ENCODE peak calls at places on chromosomes 6 and 20, in eight cellular contexts. K, T, M, I, V, P, X and S are unnamed samples.

GRCh38 chr6:141326426-141326825 is 806.3 kb upstream of the GJE1 start:
- DNase-seq in K (no peak), T (peak), M (no peak), I (peak), V (peak), P (no peak), X (peak), S (no peak)

GRCh38 chr20:61788343-61788742 is 277.3 kb downstream of the TAF4 start:
- DNase-seq in K (no peak), T (no peak), M (no peak), I (no peak), V (no peak), P (no peak), X (no peak), S (no peak)

GRCh38 chr20:10971096-10971495 is 297.3 kb upstream of the JAG1 start:
- DNase-seq in K (no peak), T (no peak), M (no peak), I (no peak), V (no peak), P (no peak), X (no peak), S (no peak)

GRCh38 chr6:143498428-143498827 is 13.1 kb downstream of the FUCA2 start:
- DNase-seq in K (no peak), T (no peak), M (no peak), I (no peak), V (no peak), P (no peak), X (no peak), S (no peak)

GRCh38 chr6:130019796-130020105 is 1.4 kb downstream of the L3MBTL3 start:
- DNase-seq in K (no peak), T (no peak), M (no peak), I (no peak), V (no peak), P (no peak), X (no peak), S (no peak)

GRCh38 chr6:107275330-107275865 is 160.1 kb upstream of the BEND3 start:
- DNase-seq in K (no peak), T (no peak), M (no peak), I (no peak), V (peak), P (no peak), X (no peak), S (no peak)

GRCh38 chr20:21352703-21353102 is 44.6 kb downstream of the NKX2-4 start:
- DNase-seq in K (no peak), T (no peak), M (no peak), I (peak), V (peak), P (no peak), X (peak), S (no peak)

GRCh38 chr20:45934046-45934586 is 367 bp upstream of the PCIF1 start:
- DNase-seq in K (no peak), T (no peak), M (peak), I (no peak), V (peak), P (peak), X (peak), S (no peak)

GRCh38 chr20:21433329-21433890 is 36.1 kb upstream of the NKX2-4 start:
- DNase-seq in K (no peak), T (peak), M (no peak), I (no peak), V (peak), P (no peak), X (peak), S (no peak)

GRCh38 chr6:4178737-4179333 is 43.5 kb upstream of the ECI2 start:
- DNase-seq in K (no peak), T (no peak), M (no peak), I (no peak), V (no peak), P (no peak), X (no peak), S (no peak)

GRCh38 chr20:33444797-33445560 is 1.4 kb upstream of the SNTA1 start:
- DNase-seq in K (no peak), T (no peak), M (no peak), I (no peak), V (no peak), P (no peak), X (no peak), S (no peak)

GRCh38 chr20:13533946-13534345 is 104.8 kb downstream of the TASP1 start:
- DNase-seq in K (no peak), T (no peak), M (no peak), I (no peak), V (peak), P (no peak), X (no peak), S (no peak)

GRCh38 chr6:111978826-111979225 is 75.1 kb upstream of the CCN6 start:
- DNase-seq in K (no peak), T (no peak), M (no peak), I (no peak), V (peak), P (no peak), X (no peak), S (no peak)

GRCh38 chr20:6635034-6635736 is 132.3 kb upstream of the BMP2 start:
- DNase-seq in K (no peak), T (no peak), M (no peak), I (no peak), V (no peak), P (no peak), X (peak), S (peak)

GRCh38 chr20:36795691-36796090 is 22.1 kb upstream of the DSN1 start:
- DNase-seq in K (no peak), T (no peak), M (no peak), I (no peak), V (no peak), P (no peak), X (no peak), S (no peak)

GRCh38 chr20:49115565-49115964 is 69.5 kb downstream of the CSE1L start:
- DNase-seq in K (no peak), T (no peak), M (no peak), I (peak), V (peak), P (no peak), X (peak), S (no peak)

GRCh38 chr20:47319517-47320252 is 36.8 kb downstream of the ZMYND8 start:
- DNase-seq in K (no peak), T (no peak), M (no peak), I (peak), V (peak), P (peak), X (peak), S (no peak)

GRCh38 chr6:139142267-139142666 is 7.4 kb downstream of the HECA start:
- DNase-seq in K (no peak), T (no peak), M (no peak), I (no peak), V (no peak), P (no peak), X (no peak), S (no peak)

GRCh38 chr20:14454296-14454695 is 116.9 kb upstream of the FLRT3 start:
- DNase-seq in K (no peak), T (no peak), M (no peak), I (no peak), V (no peak), P (no peak), X (no peak), S (no peak)

GRCh38 chr20:60049601-60050000 is 91.4 kb downstream of the CDH26 start:
- DNase-seq in K (no peak), T (no peak), M (no peak), I (no peak), V (no peak), P (no peak), X (no peak), S (no peak)

GRCh38 chr6:128713461-128713860 is 169.5 kb upstream of the LAMA2 start:
- DNase-seq in K (no peak), T (peak), M (no peak), I (no peak), V (peak), P (no peak), X (no peak), S (no peak)

GRCh38 chr6:38625191-38625590 is 14.5 kb downstream of the BTBD9 start:
- DNase-seq in K (no peak), T (no peak), M (no peak), I (no peak), V (no peak), P (no peak), X (no peak), S (no peak)

GRCh38 chr6:42984924-42985475 is 630 bp downstream of the PPP2R5D start:
- DNase-seq in K (no peak), T (no peak), M (no peak), I (no peak), V (peak), P (peak), X (peak), S (no peak)

GRCh38 chr20:48075591-48076174 is 290.4 kb upstream of the SULF2 start:
- DNase-seq in K (no peak), T (no peak), M (no peak), I (no peak), V (no peak), P (no peak), X (no peak), S (no peak)

GRCh38 chr6:157314705-157315321 is 8.5 kb downstream of the TMEM242 start:
- DNase-seq in K (no peak), T (no peak), M (no peak), I (peak), V (peak), P (no peak), X (peak), S (peak)

GRCh38 chr6:113381957-113382356 is 475.2 kb upstream of the MARCKS start:
- DNase-seq in K (no peak), T (no peak), M (no peak), I (peak), V (peak), P (no peak), X (peak), S (peak)

GRCh38 chr20:2693286-2693995 is 861 bp downstream of the EBF4 start:
- DNase-seq in K (peak), T (no peak), M (no peak), I (no peak), V (no peak), P (peak), X (no peak), S (no peak)

GRCh38 chr6:71544028-71544427 is 255.4 kb downstream of the OGFRL1 start:
- DNase-seq in K (no peak), T (peak), M (no peak), I (peak), V (peak), P (no peak), X (peak), S (no peak)

GRCh38 chr6:26065952-26066380 is 21.3 kb upstream of the HFE start:
- DNase-seq in K (no peak), T (peak), M (no peak), I (no peak), V (peak), P (no peak), X (peak), S (peak)

GRCh38 chr6:75204959-75205775 is 686 bp downstream of the COL12A1 start:
- DNase-seq in K (no peak), T (peak), M (no peak), I (no peak), V (peak), P (peak), X (peak), S (no peak)

GRCh38 chr6:135759831-135760230 is 91.7 kb upstream of the PDE7B start:
- DNase-seq in K (no peak), T (no peak), M (no peak), I (no peak), V (no peak), P (no peak), X (no peak), S (no peak)

GRCh38 chr6:112037783-112038216 is 16.1 kb upstream of the CCN6 start:
- DNase-seq in K (no peak), T (peak), M (no peak), I (peak), V (peak), P (no peak), X (peak), S (no peak)

GRCh38 chr20:63830821-63831593 is at the start of gene ZBTB46:
- DNase-seq in K (no peak), T (no peak), M (no peak), I (no peak), V (peak), P (peak), X (peak), S (no peak)

GRCh38 chr20:23287366-23288190 is 63.0 kb upstream of the NXT1 start:
- DNase-seq in K (no peak), T (no peak), M (no peak), I (no peak), V (no peak), P (no peak), X (no peak), S (no peak)